ENCODE peak calls at places on chromosome 15, in nine cellular contexts. E, P, L, W, X, Y, B, K and G are unnamed samples.

GRCh38 chr15:99310745-99311144 is 59.5 kb downstream of the LRRC28 start:
- DNase-seq in E (no peak), P (no peak), L (no peak), W (no peak), X (no peak), Y (no peak), B (no peak), K (no peak), G (no peak)

GRCh38 chr15:69474846-69475455 is 22.3 kb downstream of the RPLP1 start:
- DNase-seq in E (no peak), P (no peak), L (no peak), W (no peak), X (no peak), Y (no peak), B (no peak), K (peak), G (no peak)

GRCh38 chr15:74367296-74367854 is at the start of gene CYP11A1:
- DNase-seq in E (no peak), P (no peak), L (no peak), W (no peak), X (no peak), Y (no peak), B (no peak), K (no peak), G (no peak)

GRCh38 chr15:63764124-63764827 is 69.5 kb downstream of the HERC1 start:
- DNase-seq in E (no peak), P (no peak), L (no peak), W (no peak), X (no peak), Y (no peak), B (no peak), K (no peak), G (no peak)

GRCh38 chr15:73335471-73335870 is 33.3 kb downstream of the HCN4 start:
- DNase-seq in E (no peak), P (no peak), L (no peak), W (no peak), X (no peak), Y (peak), B (no peak), K (no peak), G (no peak)

GRCh38 chr15:84648539-84648938 is 5.5 kb downstream of the WDR73 start:
- DNase-seq in E (peak), P (no peak), L (no peak), W (no peak), X (no peak), Y (peak), B (no peak), K (no peak), G (no peak)

GRCh38 chr15:44450172-44450571 is 22.7 kb downstream of the CTDSPL2 start:
- DNase-seq in E (no peak), P (no peak), L (no peak), W (no peak), X (no peak), Y (no peak), B (no peak), K (no peak), G (no peak)

GRCh38 chr15:47432831-47433230 is 284.5 kb upstream of the SEMA6D start:
- DNase-seq in E (no peak), P (no peak), L (no peak), W (no peak), X (no peak), Y (no peak), B (no peak), K (no peak), G (no peak)

GRCh38 chr15:54605556-54605955 is 591.2 kb downstream of the RSL24D1 start:
- DNase-seq in E (no peak), P (no peak), L (no peak), W (no peak), X (no peak), Y (no peak), B (no peak), K (no peak), G (no peak)

GRCh38 chr15:90991587-90992285 is 2.6 kb downstream of the PRC1 start:
- DNase-seq in E (no peak), P (no peak), L (no peak), W (no peak), X (no peak), Y (no peak), B (no peak), K (no peak), G (no peak)

GRCh38 chr15:85289677-85290365 is 90.6 kb upstream of the AKAP13 start:
- DNase-seq in E (peak), P (peak), L (peak), W (no peak), X (peak), Y (peak), B (peak), K (no peak), G (no peak)

GRCh38 chr15:72584006-72584405 is 70.5 kb upstream of the GOLGA6B start:
- DNase-seq in E (no peak), P (peak), L (no peak), W (no peak), X (no peak), Y (no peak), B (no peak), K (no peak), G (no peak)

GRCh38 chr15:83983634-83984458 is 251.7 kb upstream of the GOLGA6L4 start:
- DNase-seq in E (no peak), P (no peak), L (no peak), W (no peak), X (peak), Y (no peak), B (no peak), K (no peak), G (no peak)

GRCh38 chr15:76866716-76867321 is 38.3 kb downstream of the SCAPER start:
- DNase-seq in E (peak), P (peak), L (no peak), W (peak), X (no peak), Y (no peak), B (no peak), K (no peak), G (peak)

GRCh38 chr15:58556028-58556361 is 124.2 kb downstream of the LIPC start:
- DNase-seq in E (no peak), P (no peak), L (no peak), W (no peak), X (no peak), Y (no peak), B (no peak), K (no peak), G (no peak)

GRCh38 chr15:58558777-58559176 is 127.0 kb downstream of the LIPC start:
- DNase-seq in E (no peak), P (no peak), L (no peak), W (no peak), X (no peak), Y (no peak), B (no peak), K (no peak), G (no peak)

GRCh38 chr15:58555168-58556027 is 123.6 kb downstream of the LIPC start:
- DNase-seq in E (no peak), P (peak), L (peak), W (no peak), X (no peak), Y (no peak), B (no peak), K (no peak), G (no peak)

GRCh38 chr15:58554758-58555157 is 123.0 kb downstream of the LIPC start:
- DNase-seq in E (no peak), P (no peak), L (no peak), W (no peak), X (no peak), Y (no peak), B (no peak), K (no peak), G (no peak)

GRCh38 chr15:58556541-58556940 is 124.8 kb downstream of the LIPC start:
- DNase-seq in E (no peak), P (no peak), L (no peak), W (no peak), X (no peak), Y (no peak), B (no peak), K (no peak), G (no peak)
- TF ChIP-seq CTCF in E (no peak), P (no peak), L (no peak), W (no peak), X (no peak), Y (no peak), B (no peak), K (no peak), G (no peak)

DNA sequence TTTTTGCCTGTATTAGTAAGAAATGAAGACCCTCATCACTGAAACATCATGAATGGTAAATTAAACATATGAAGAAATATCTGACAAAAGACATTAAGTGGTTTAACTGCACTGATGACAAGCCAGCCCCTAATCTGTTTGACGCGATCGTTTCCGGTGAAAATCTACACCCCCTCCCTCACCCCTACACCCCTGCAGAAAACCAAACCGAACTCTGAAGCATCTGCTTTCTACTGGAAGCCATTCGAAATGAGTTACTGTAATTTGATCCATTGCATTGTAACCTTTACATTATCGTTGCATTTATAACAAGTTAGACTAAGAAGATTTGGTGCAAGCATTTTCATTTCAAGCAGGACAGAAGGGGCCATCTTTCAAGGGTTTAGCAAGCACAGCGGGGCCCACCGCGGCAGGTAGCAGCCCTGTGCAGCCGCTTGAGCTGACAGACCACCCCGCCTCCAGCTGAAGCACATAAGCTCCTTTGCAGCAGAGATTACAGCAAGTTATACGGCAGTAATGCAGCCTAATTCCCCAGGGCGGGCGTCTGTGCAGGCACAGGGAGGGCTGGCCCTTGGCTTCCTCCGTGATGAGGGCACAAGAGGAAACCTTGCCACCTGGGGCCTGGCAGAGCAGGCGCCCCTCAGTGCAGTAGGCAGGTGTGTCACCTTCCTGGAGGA is 79.3 kb downstream of the CHSY1 start:
- DNase-seq in E (no peak), P (peak), L (no peak), W (no peak), X (no peak), Y (no peak), B (no peak), K (no peak), G (no peak)
- H3K4me3 ChIP-seq in E (no peak), P (no peak), L (no peak), W (no peak), X (no peak), Y (no peak), B (no peak), K (no peak), G (no peak)

DNA sequence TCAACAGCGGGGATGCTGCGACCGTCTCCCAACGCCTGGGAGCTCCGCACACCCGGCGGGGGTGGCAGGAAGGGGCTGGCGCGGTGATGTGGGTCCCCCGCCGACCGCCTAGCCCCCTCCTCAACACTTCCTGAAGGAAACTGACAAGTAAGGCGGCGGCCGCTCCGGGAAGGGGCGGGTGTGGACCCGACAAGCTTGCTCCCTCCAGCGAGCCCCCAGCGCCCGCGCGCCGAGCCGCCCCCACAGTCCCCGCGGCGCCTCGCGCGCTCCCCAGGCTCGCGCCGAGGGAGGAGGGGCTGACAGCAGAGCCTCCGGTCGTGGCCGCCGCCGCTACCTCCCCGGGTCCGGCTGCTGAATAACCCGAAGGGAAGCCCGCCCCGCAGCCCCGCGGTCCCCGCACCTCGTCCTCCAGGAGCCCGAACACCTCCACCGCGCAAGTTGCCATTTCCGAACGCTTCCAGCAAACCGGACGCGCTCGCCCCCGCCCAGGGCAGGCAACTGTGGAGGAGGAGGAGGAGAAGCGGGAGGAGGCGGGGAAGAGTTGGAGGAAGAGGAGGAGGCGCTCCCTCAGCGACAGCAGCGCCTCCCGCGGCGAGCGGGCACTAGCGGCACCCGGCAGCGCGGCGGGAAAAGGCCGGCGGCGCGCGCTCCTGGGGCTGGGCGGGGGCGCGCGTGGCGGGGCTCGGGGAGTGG is at the start of gene NEDD4:
- DNase-seq in E (peak), P (peak), L (peak), W (peak), X (peak), Y (peak), B (peak), K (peak), G (peak)
- TF ChIP-seq CTCF in E (peak), P (peak), L (peak), W (peak), X (peak), Y (peak), B (no peak), K (no peak), G (peak)

DNA sequence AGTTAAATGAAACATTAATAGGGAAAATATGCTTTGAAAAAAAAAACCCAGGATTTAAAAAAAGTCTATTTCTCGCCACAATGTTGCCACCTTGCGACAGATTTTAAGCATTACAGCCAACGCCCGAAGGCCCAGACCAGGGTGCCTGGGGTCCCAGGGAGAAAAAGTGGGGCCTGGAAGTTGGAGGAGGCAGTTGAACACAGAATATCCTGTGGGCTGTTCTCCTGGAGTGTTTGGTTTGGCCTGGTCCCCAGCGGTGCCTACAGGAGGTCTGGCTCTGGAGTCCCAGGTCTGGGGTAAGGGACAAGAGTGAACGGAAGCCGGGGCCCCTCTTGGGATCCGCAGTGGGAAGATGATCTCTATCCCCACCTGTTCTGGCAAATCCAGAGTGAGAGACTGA is 3.4 kb downstream of the RNU6-1 start:
- DNase-seq in E (peak), P (peak), L (peak), W (no peak), X (peak), Y (no peak), B (no peak), K (no peak), G (no peak)
- H3K4me3 ChIP-seq in E (no peak), P (peak), L (no peak), W (peak), X (no peak), Y (peak), B (peak), K (peak), G (peak)

DNA sequence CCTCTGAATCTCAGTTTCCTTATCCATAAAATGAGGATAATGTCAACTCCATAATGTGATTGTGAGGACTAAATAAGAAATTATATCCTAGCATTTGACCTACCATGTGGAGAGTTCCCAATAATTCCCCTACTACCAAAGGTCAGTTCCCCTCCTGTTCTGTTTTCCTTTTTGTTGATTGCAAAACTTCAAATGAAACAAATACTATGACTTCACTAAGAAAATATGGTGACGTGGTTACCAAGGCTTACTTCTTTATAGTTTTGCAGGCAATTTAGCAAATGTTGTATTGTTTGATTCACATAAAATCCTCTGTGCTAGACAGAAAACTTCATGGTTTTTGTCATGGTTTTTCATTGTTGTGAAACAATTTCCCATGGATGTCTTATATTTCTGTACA is 153.8 kb upstream of the RORA start:
- DNase-seq in E (no peak), P (no peak), L (no peak), W (no peak), X (no peak), Y (no peak), B (no peak), K (no peak), G (no peak)
- TF ChIP-seq CTCF in E (no peak), P (no peak), L (no peak), W (no peak), X (no peak), Y (no peak), B (no peak), K (no peak), G (no peak)

GRCh38 chr15:34795267-34796081 is at the start of gene ACTC1:
- DNase-seq in E (peak), P (peak), L (peak), W (no peak), X (peak), Y (no peak), B (peak), K (no peak), G (no peak)
- H3K4me3 ChIP-seq in E (no peak), P (peak), L (peak), W (peak), X (no peak), Y (no peak), B (peak), K (peak), G (peak)

GRCh38 chr15:101152914-101153313 is 98.9 kb downstream of the CHSY1 start:
- DNase-seq in E (no peak), P (peak), L (no peak), W (no peak), X (no peak), Y (peak), B (no peak), K (no peak), G (no peak)
- TF ChIP-seq CTCF in E (peak), P (peak), L (peak), W (peak), X (no peak), Y (peak), B (no peak), K (peak), G (peak)